ENCODE peak calls at places on chromosome 1, in eight cellular contexts. H is T-helper 1 cell; X is HFFc6; S is naive thymus-derived CD4-positive, alpha-beta T cell; R is KG1; F is body of pancreas; J is HTR-8/SVneo; P is stimulated activated effector memory CD8-positive, alpha-beta T cell treated with anti-CD3 and anti-CD28 coated beads, Interleukin-12 subunit alpha, Interleukin-12 subunit beta, amount 100 ng/mL, for 72 hours. Y is an unnamed sample.

GRCh38 chr1:80158771-80159170 is 1152.2 kb upstream of the ADGRL4 start:
- DNase-seq in H (no peak), X (no peak), S (no peak), R (no peak), F (no peak), J (no peak), P (no peak), Y (no peak)

GRCh38 chr1:46288485-46289133 is 14.8 kb downstream of the LRRC41 start:
- DNase-seq in H (no peak), X (peak), S (no peak), R (no peak), F (no peak), J (no peak), P (no peak), Y (peak)

GRCh38 chr1:160538985-160539651 is 16.1 kb upstream of the SLAMF6 start:
- DNase-seq in H (no peak), X (no peak), S (no peak), R (no peak), F (peak), J (no peak), P (no peak), Y (no peak)

GRCh38 chr1:212981571-212982328 is 31.4 kb downstream of the VASH2 start:
- DNase-seq in H (no peak), X (no peak), S (no peak), R (no peak), F (peak), J (no peak), P (no peak), Y (no peak)

GRCh38 chr1:43007377-43008105 is 48.9 kb upstream of the SLC2A1 start:
- DNase-seq in H (no peak), X (no peak), S (no peak), R (no peak), F (peak), J (no peak), P (no peak), Y (no peak)

GRCh38 chr1:154972517-154973343 is 1.8 kb upstream of the CKS1B start:
- DNase-seq in H (no peak), X (peak), S (peak), R (no peak), F (peak), J (peak), P (no peak), Y (peak)

GRCh38 chr1:66598670-66599069 is 64.7 kb downstream of the SGIP1 start:
- DNase-seq in H (no peak), X (peak), S (no peak), R (no peak), F (no peak), J (peak), P (no peak), Y (peak)

GRCh38 chr1:191831572-191831971 is 326.7 kb upstream of the RGS18 start:
- DNase-seq in H (no peak), X (no peak), S (no peak), R (no peak), F (no peak), J (no peak), P (no peak), Y (peak)

GRCh38 chr1:225871374-225872074 is 10.7 kb downstream of the TMEM63A start:
- DNase-seq in H (no peak), X (no peak), S (no peak), R (no peak), F (no peak), J (no peak), P (no peak), Y (no peak)

GRCh38 chr1:18557621-18558465 is 72.8 kb upstream of the PAX7 start:
- DNase-seq in H (no peak), X (no peak), S (no peak), R (no peak), F (peak), J (no peak), P (no peak), Y (no peak)

GRCh38 chr1:42143875-42144274 is 9.3 kb upstream of the GUCA2B start:
- DNase-seq in H (no peak), X (no peak), S (no peak), R (no peak), F (no peak), J (no peak), P (no peak), Y (no peak)

GRCh38 chr1:47554901-47555300 is 117.1 kb downstream of the FOXD2 start:
- DNase-seq in H (no peak), X (peak), S (no peak), R (no peak), F (no peak), J (no peak), P (no peak), Y (no peak)

GRCh38 chr1:152000989-152001630 is 7.5 kb upstream of the S100A10 start:
- DNase-seq in H (no peak), X (no peak), S (no peak), R (no peak), F (no peak), J (no peak), P (no peak), Y (no peak)

GRCh38 chr1:8373547-8374270 is 55.8 kb downstream of the SLC45A1 start:
- DNase-seq in H (no peak), X (peak), S (no peak), R (no peak), F (peak), J (no peak), P (no peak), Y (peak)

GRCh38 chr1:21933397-21934248 is 3.5 kb downstream of the HSPG2 start:
- DNase-seq in H (no peak), X (no peak), S (no peak), R (no peak), F (peak), J (no peak), P (no peak), Y (peak)

GRCh38 chr1:9784508-9785133 is 39.1 kb downstream of the CLSTN1 start:
- DNase-seq in H (peak), X (peak), S (peak), R (peak), F (peak), J (peak), P (peak), Y (peak)

GRCh38 chr1:173451981-173452380 is 25.2 kb upstream of the PRDX6 start:
- DNase-seq in H (no peak), X (no peak), S (no peak), R (no peak), F (peak), J (no peak), P (no peak), Y (no peak)

GRCh38 chr1:109931189-109931672 is 20.6 kb downstream of the CSF1 start:
- DNase-seq in H (no peak), X (peak), S (no peak), R (no peak), F (peak), J (no peak), P (no peak), Y (peak)

GRCh38 chr1:193421487-193421886 is 235.1 kb upstream of the B3GALT2 start:
- DNase-seq in H (no peak), X (no peak), S (no peak), R (no peak), F (no peak), J (no peak), P (no peak), Y (no peak)